ENCODE peak calls at places on chromosomes 5 and 9, in four cellular contexts. W is HuH-7.5, X is AG08396, A is NCI-H1092. T is an unnamed sample.

GRCh38 chr9:94827584-94828304 is 101.2 kb downstream of the AOPEP start:
- DNase-seq in W (peak; percentile 53), X (no peak), A (no peak), T (no peak)

GRCh38 chr9:124834586-124834985 is 18.7 kb upstream of the WDR38 start:
- DNase-seq in W (no peak), X (no peak), A (no peak), T (no peak)

GRCh38 chr5:10545084-10545483 is 18.8 kb upstream of the ANKRD33B start:
- DNase-seq in W (no peak), X (no peak), A (no peak), T (no peak)

GRCh38 chr5:178186417-178186816 is 754 bp downstream of the GMCL2 start:
- DNase-seq in W (no peak), X (no peak), A (no peak), T (no peak)

GRCh38 chr9:129317179-129318011 is 139.3 kb upstream of the IER5L start:
- DNase-seq in W (no peak), X (no peak), A (no peak), T (no peak)

GRCh38 chr9:93288891-93289883 is 105.2 kb downstream of the WNK2 start:
- DNase-seq in W (peak; percentile 97), X (peak; percentile 74), A (no peak), T (no peak)

GRCh38 chr5:94870496-94871214 is 252.2 kb downstream of the SLF1 start:
- DNase-seq in W (no peak), X (no peak), A (no peak), T (no peak)

GRCh38 chr9:131731237-131731995 is 8.5 kb downstream of the RAPGEF1 start:
- DNase-seq in W (no peak), X (no peak), A (no peak), T (no peak)

GRCh38 chr5:169243651-169244422 is 57.1 kb downstream of the SLIT3 start:
- DNase-seq in W (no peak), X (no peak), A (no peak), T (no peak)

GRCh38 chr5:173781826-173782670 is 106.1 kb upstream of the CPEB4 start:
- DNase-seq in W (no peak), X (peak; percentile 83), A (no peak), T (no peak)

GRCh38 chr9:82412586-82412985 is 424.0 kb downstream of the SPATA31D1 start:
- DNase-seq in W (no peak), X (no peak), A (no peak), T (no peak)

GRCh38 chr9:114538241-114538640 is 33.0 kb upstream of the WHRN start:
- DNase-seq in W (no peak), X (no peak), A (no peak), T (no peak)

GRCh38 chr5:163005949-163006348 is 431.4 kb upstream of the CCNG1 start:
- DNase-seq in W (no peak), X (no peak), A (no peak), T (no peak)

GRCh38 chr9:91720746-91721705 is 229.0 kb downstream of the ROR2 start:
- DNase-seq in W (no peak), X (no peak), A (no peak), T (no peak)

GRCh38 chr5:141488591-141489478 is at the start of gene PCDHGC5:
- DNase-seq in W (no peak), X (peak; percentile 88), A (no peak), T (no peak)

GRCh38 chr5:179316111-179316551 is 29.1 kb downstream of the ADAMTS2 start:
- DNase-seq in W (no peak), X (no peak), A (no peak), T (no peak)

GRCh38 chr9:35350827-35351549 is 138.9 kb upstream of the RUSC2 start:
- DNase-seq in W (no peak), X (peak; percentile 26), A (no peak), T (no peak)

GRCh38 chr5:139910901-139911300 is 115.3 kb downstream of the PSD2 start:
- DNase-seq in W (no peak), X (no peak), A (no peak), T (no peak)

GRCh38 chr9:34588671-34589370 is 703 bp downstream of the CNTFR start:
- DNase-seq in W (no peak), X (no peak), A (no peak), T (no peak)

GRCh38 chr9:135507104-135508035 is 6.9 kb downstream of the MRPS2 start:
- DNase-seq in W (no peak), X (no peak), A (no peak), T (no peak)

GRCh38 chr5:138869763-138870500 is 5.2 kb downstream of the LRRTM2 start:
- DNase-seq in W (no peak), X (no peak), A (no peak), T (no peak)

GRCh38 chr5:140043508-140043872 is 391 bp upstream of the NRG2 start:
- DNase-seq in W (no peak), X (no peak), A (no peak), T (peak; percentile 52)

GRCh38 chr5:117690603-117691002 is 1116.0 kb upstream of the SEMA6A start:
- DNase-seq in W (no peak), X (no peak), A (no peak), T (no peak)

T was measured in 8988T.